ENCODE peak calls at places on chromosomes 3 and 15, in four cellular contexts. X, U, N and T are unnamed samples.

GRCh38 chr3:189419022-189419421 is 212.2 kb upstream of the TP63 start:
- DNase-seq in N (no peak), U (no peak), X (no peak), T (no peak)

GRCh38 chr15:41990243-41990605 is 17.9 kb upstream of the EHD4 start:
- DNase-seq in U (no peak), X (no peak), N (no peak), T (no peak)

GRCh38 chr3:144187531-144188230 is 216.1 kb downstream of the DIPK2A start:
- DNase-seq in X (no peak), U (peak), N (no peak), T (no peak)

GRCh38 chr3:149339931-149340309 is 6.5 kb upstream of the TM4SF18 start:
- DNase-seq in N (peak), X (no peak), U (peak), T (peak)

GRCh38 chr3:189395825-189396224 is 224.1 kb downstream of the TPRG1 start:
- DNase-seq in U (no peak), N (no peak), X (no peak), T (no peak)

GRCh38 chr3:54427951-54428871 is 305.9 kb downstream of the CACNA2D3 start:
- DNase-seq in N (peak), U (peak), X (no peak), T (no peak)

GRCh38 chr15:88987951-88988671 is 74.9 kb upstream of the MFGE8 start:
- DNase-seq in X (no peak), N (peak), U (no peak), T (no peak)

GRCh38 chr3:126343675-126344074 is 13.5 kb downstream of the KLF15 start:
- DNase-seq in N (no peak), U (no peak), X (no peak), T (peak)

GRCh38 chr3:31960793-31961431 is 20.1 kb downstream of the OSBPL10 start:
- DNase-seq in X (no peak), N (no peak), U (peak), T (no peak)

GRCh38 chr3:156751461-156752025 is 74.6 kb upstream of the LEKR1 start:
- DNase-seq in N (peak), X (no peak), U (peak), T (no peak)

GRCh38 chr3:136237103-136237502 is 13.0 kb upstream of the PCCB start:
- DNase-seq in U (no peak), X (no peak), N (no peak), T (no peak)

GRCh38 chr3:40713795-40714194 is 189.0 kb downstream of the ZNF621 start:
- DNase-seq in N (no peak), X (no peak), U (no peak), T (no peak)